ENCODE peak calls at places on chromosomes 2 and 18, in seven cellular contexts. U is NCI-H2081; I is activated naive CD4-positive, alpha-beta T cell; H is pancreas; X is non-pigmented ciliary epithelial cell; K is nephron progenitor cell; Y is AG04450. V is an unnamed sample.

GRCh38 chr18:395481-396250 is 104.8 kb downstream of the COLEC12 start:
- DNase-seq in U (peak), I (no peak), H (no peak), X (no peak), K (no peak), Y (peak), V (no peak)

GRCh38 chr2:42859801-42860200 is 67.4 kb upstream of the HAAO start:
- DNase-seq in U (no peak), I (no peak), H (no peak), X (peak), K (no peak), Y (no peak), V (no peak)

GRCh38 chr18:1467461-1467964 is 562.8 kb downstream of the ADCYAP1 start:
- DNase-seq in U (no peak), I (no peak), H (no peak), X (no peak), K (no peak), Y (no peak), V (no peak)

GRCh38 chr2:207847098-207847806 is 77.5 kb upstream of the FZD5 start:
- DNase-seq in U (no peak), I (no peak), H (no peak), X (no peak), K (no peak), Y (no peak), V (no peak)

GRCh38 chr2:85745619-85746018 is 8.2 kb upstream of the ATOH8 start:
- DNase-seq in U (no peak), I (no peak), H (no peak), X (no peak), K (no peak), Y (no peak), V (no peak)

GRCh38 chr18:59553273-59553672 is 143.9 kb downstream of the CCBE1 start:
- DNase-seq in U (no peak), I (no peak), H (no peak), X (no peak), K (no peak), Y (no peak), V (no peak)

GRCh38 chr2:224075588-224075987 is 36.5 kb upstream of the SERPINE2 start:
- DNase-seq in U (no peak), I (no peak), H (no peak), X (no peak), K (no peak), Y (no peak), V (no peak)

GRCh38 chr2:120531863-120532600 is 186.1 kb downstream of the INHBB start:
- DNase-seq in U (no peak), I (no peak), H (no peak), X (no peak), K (no peak), Y (no peak), V (no peak)

GRCh38 chr2:134739261-134739878 is 20.6 kb upstream of the TMEM163 start:
- DNase-seq in U (no peak), I (no peak), H (no peak), X (no peak), K (no peak), Y (no peak), V (no peak)

GRCh38 chr2:200397785-200398184 is 91.3 kb downstream of the SPATS2L start:
- DNase-seq in U (no peak), I (no peak), H (no peak), X (no peak), K (no peak), Y (no peak), V (no peak)

GRCh38 chr18:21134895-21135294 is 23.3 kb upstream of the ROCK1 start:
- DNase-seq in U (no peak), I (no peak), H (no peak), X (no peak), K (no peak), Y (no peak), V (no peak)

GRCh38 chr18:55586841-55587240 is 1.2 kb downstream of the TCF4 start:
- DNase-seq in U (no peak), I (no peak), H (no peak), X (no peak), K (no peak), Y (no peak), V (peak)

GRCh38 chr18:1253825-1254224 is 349.2 kb downstream of the ADCYAP1 start:
- DNase-seq in U (no peak), I (no peak), H (no peak), X (no peak), K (no peak), Y (no peak), V (no peak)

GRCh38 chr2:218470454-218470853 is 51.5 kb downstream of the VIL1 start:
- DNase-seq in U (no peak), I (no peak), H (no peak), X (no peak), K (no peak), Y (no peak), V (no peak)

GRCh38 chr2:100470898-100471514 is 724 bp downstream of the NMS start:
- DNase-seq in U (no peak), I (no peak), H (no peak), X (no peak), K (peak), Y (no peak), V (no peak)

GRCh38 chr2:19600506-19600905 is 242.1 kb upstream of the OSR1 start:
- DNase-seq in U (no peak), I (no peak), H (no peak), X (no peak), K (no peak), Y (no peak), V (no peak)

GRCh38 chr2:102238039-102238756 is 51.4 kb downstream of the IL1RL2 start:
- DNase-seq in U (no peak), I (no peak), H (no peak), X (no peak), K (no peak), Y (no peak), V (no peak)

GRCh38 chr2:190591972-190592371 is 56.9 kb upstream of the NAB1 start:
- DNase-seq in U (no peak), I (no peak), H (no peak), X (no peak), K (no peak), Y (no peak), V (peak)

GRCh38 chr2:129777146-129777545 is 202.3 kb upstream of the RAB6C start:
- DNase-seq in U (no peak), I (no peak), H (no peak), X (no peak), K (no peak), Y (no peak), V (no peak)

GRCh38 chr2:48284624-48285212 is 245.2 kb upstream of the STON1 start:
- DNase-seq in U (no peak), I (no peak), H (no peak), X (no peak), K (no peak), Y (no peak), V (no peak)

GRCh38 chr2:135043345-135043744 is 3.9 kb downstream of the MAP3K19 start:
- DNase-seq in U (no peak), I (no peak), H (no peak), X (no peak), K (peak), Y (no peak), V (no peak)

GRCh38 chr18:39870586-39870985 is 2084.4 kb upstream of the PIK3C3 start:
- DNase-seq in U (no peak), I (no peak), H (no peak), X (peak), K (no peak), Y (no peak), V (no peak)

GRCh38 chr18:10289265-10289664 is 165.2 kb upstream of the APCDD1 start:
- DNase-seq in U (no peak), I (no peak), H (no peak), X (no peak), K (no peak), Y (no peak), V (no peak)

GRCh38 chr2:63735931-63736820 is 105.5 kb upstream of the UGP2 start:
- DNase-seq in U (no peak), I (no peak), H (no peak), X (no peak), K (no peak), Y (no peak), V (peak)

GRCh38 chr18:8794133-8794986 is 89.0 kb downstream of the MTCL1 start:
- DNase-seq in U (no peak), I (no peak), H (no peak), X (no peak), K (peak), Y (no peak), V (no peak)

GRCh38 chr2:191854385-191855372 is 7.8 kb upstream of the CAVIN2 start:
- DNase-seq in U (no peak), I (no peak), H (no peak), X (no peak), K (no peak), Y (no peak), V (no peak)

GRCh38 chr2:65537651-65538385 is 105.4 kb upstream of the SPRED2 start:
- DNase-seq in U (no peak), I (no peak), H (no peak), X (no peak), K (no peak), Y (no peak), V (no peak)

GRCh38 chr2:102839668-102840388 is 78.0 kb downstream of the TMEM182 start:
- DNase-seq in U (peak), I (no peak), H (no peak), X (no peak), K (peak), Y (peak), V (peak)

GRCh38 chr2:237404413-237404812 is 9.6 kb downstream of the COL6A3 start:
- DNase-seq in U (no peak), I (no peak), H (no peak), X (no peak), K (no peak), Y (no peak), V (no peak)

GRCh38 chr2:55961318-55961911 is 37.8 kb upstream of the EFEMP1 start:
- DNase-seq in U (peak), I (no peak), H (no peak), X (no peak), K (no peak), Y (peak), V (peak)

GRCh38 chr2:240585681-240586197 is 795 bp upstream of the CAPN10 start:
- DNase-seq in U (no peak), I (no peak), H (peak), X (no peak), K (no peak), Y (no peak), V (no peak)

GRCh38 chr2:15693382-15693781 is 101.7 kb downstream of the DDX1 start:
- DNase-seq in U (no peak), I (no peak), H (no peak), X (no peak), K (no peak), Y (no peak), V (no peak)

V was measured in NCI-H526 treated with DMSO at 0.1 percent for 48 hours.